ENCODE peak calls at places on chromosomes 2 and 18, in five cellular contexts. One of them, this sample, is unnamed.

GRCh38 chr2:241224068-241224850 is 35.8 kb downstream of the ANO7 start:
- DNase-seq in left lung: peak
- DNase-seq in upper lobe of right lung: no peak
- DNase-seq in neural progenitor cell: peak
- DNase-seq in tibial artery: no peak
- DNase-seq in this sample: peak

GRCh38 chr2:8584174-8585066 is 97.4 kb upstream of the ID2 start:
- DNase-seq in tibial artery: no peak
- DNase-seq in neural progenitor cell: no peak
- DNase-seq in left lung: peak
- DNase-seq in upper lobe of right lung: peak
- DNase-seq in this sample: peak

GRCh38 chr2:221494556-221494955 is 77.5 kb downstream of the EPHA4 start:
- DNase-seq in neural progenitor cell: no peak
- DNase-seq in upper lobe of right lung: no peak
- DNase-seq in left lung: no peak
- DNase-seq in tibial artery: no peak
- DNase-seq in this sample: no peak

GRCh38 chr2:146481629-146482028 is 1363.2 kb upstream of the ACVR2A start:
- DNase-seq in upper lobe of right lung: no peak
- DNase-seq in neural progenitor cell: no peak
- DNase-seq in left lung: no peak
- DNase-seq in tibial artery: no peak
- DNase-seq in this sample: no peak

GRCh38 chr18:23281626-23282436 is 146.5 kb downstream of the CABLES1 start:
- DNase-seq in left lung: no peak
- DNase-seq in upper lobe of right lung: no peak
- DNase-seq in neural progenitor cell: no peak
- DNase-seq in tibial artery: no peak
- DNase-seq in this sample: no peak

GRCh38 chr2:20515293-20516220 is 68.7 kb downstream of the RHOB start:
- DNase-seq in tibial artery: no peak
- DNase-seq in neural progenitor cell: no peak
- DNase-seq in upper lobe of right lung: no peak
- DNase-seq in left lung: no peak
- DNase-seq in this sample: no peak

GRCh38 chr2:78845786-78846185 is 179.7 kb upstream of the REG3G start:
- DNase-seq in neural progenitor cell: no peak
- DNase-seq in tibial artery: no peak
- DNase-seq in left lung: no peak
- DNase-seq in upper lobe of right lung: no peak
- DNase-seq in this sample: no peak

GRCh38 chr2:26609839-26610277 is 31.3 kb downstream of the CIB4 start:
- DNase-seq in neural progenitor cell: no peak
- DNase-seq in left lung: no peak
- DNase-seq in upper lobe of right lung: peak
- DNase-seq in tibial artery: no peak
- DNase-seq in this sample: no peak

GRCh38 chr2:238784671-238785527 is 63.0 kb upstream of the TWIST2 start:
- DNase-seq in upper lobe of right lung: peak
- DNase-seq in left lung: no peak
- DNase-seq in tibial artery: peak
- DNase-seq in neural progenitor cell: peak
- DNase-seq in this sample: peak

GRCh38 chr2:240568678-240569522 is 616 bp downstream of the RNPEPL1 start:
- DNase-seq in tibial artery: peak
- DNase-seq in neural progenitor cell: peak
- DNase-seq in upper lobe of right lung: peak
- DNase-seq in left lung: peak
- DNase-seq in this sample: peak

GRCh38 chr2:65265090-65266045 is 37.7 kb downstream of the ACTR2 start:
- DNase-seq in neural progenitor cell: peak
- DNase-seq in tibial artery: no peak
- DNase-seq in upper lobe of right lung: no peak
- DNase-seq in left lung: no peak
- DNase-seq in this sample: no peak

GRCh38 chr18:6355789-6356589 is 58.7 kb downstream of the L3MBTL4 start:
- DNase-seq in upper lobe of right lung: no peak
- DNase-seq in left lung: no peak
- DNase-seq in tibial artery: no peak
- DNase-seq in neural progenitor cell: no peak
- DNase-seq in this sample: no peak

GRCh38 chr2:237686659-237687136 is 59.3 kb downstream of the LRRFIP1 start:
- DNase-seq in tibial artery: no peak
- DNase-seq in upper lobe of right lung: peak
- DNase-seq in neural progenitor cell: no peak
- DNase-seq in left lung: no peak
- DNase-seq in this sample: peak

GRCh38 chr2:39593439-39594393 is 72.0 kb upstream of the TMEM178A start:
- DNase-seq in upper lobe of right lung: no peak
- DNase-seq in neural progenitor cell: peak
- DNase-seq in tibial artery: no peak
- DNase-seq in left lung: no peak
- DNase-seq in this sample: no peak

GRCh38 chr2:162317910-162318279 is 589 bp downstream of the IFIH1 start:
- DNase-seq in tibial artery: no peak
- DNase-seq in neural progenitor cell: no peak
- DNase-seq in left lung: peak
- DNase-seq in upper lobe of right lung: peak
- DNase-seq in this sample: peak

GRCh38 chr18:47595816-47596501 is 334.5 kb downstream of the SMAD2 start:
- DNase-seq in upper lobe of right lung: no peak
- DNase-seq in left lung: no peak
- DNase-seq in tibial artery: no peak
- DNase-seq in neural progenitor cell: peak
- DNase-seq in this sample: no peak

GRCh38 chr2:11073791-11074190 is 81.5 kb upstream of the SLC66A3 start:
- DNase-seq in neural progenitor cell: no peak
- DNase-seq in upper lobe of right lung: no peak
- DNase-seq in tibial artery: no peak
- DNase-seq in left lung: no peak
- DNase-seq in this sample: no peak

GRCh38 chr2:105734762-105735538 is 9.8 kb upstream of the NCK2 start:
- DNase-seq in neural progenitor cell: no peak
- DNase-seq in tibial artery: no peak
- DNase-seq in left lung: no peak
- DNase-seq in upper lobe of right lung: no peak
- DNase-seq in this sample: no peak

GRCh38 chr2:169363570-169364150 is 1.3 kb upstream of the LRP2 start:
- DNase-seq in upper lobe of right lung: peak
- DNase-seq in left lung: peak
- DNase-seq in tibial artery: no peak
- DNase-seq in neural progenitor cell: peak
- DNase-seq in this sample: peak

GRCh38 chr2:102033750-102034682 is 42.3 kb downstream of the IL1R2 start:
- DNase-seq in upper lobe of right lung: no peak
- DNase-seq in left lung: no peak
- DNase-seq in tibial artery: no peak
- DNase-seq in neural progenitor cell: no peak
- DNase-seq in this sample: no peak

GRCh38 chr2:168719446-168719845 is 83.0 kb upstream of the NOSTRIN start:
- DNase-seq in neural progenitor cell: no peak
- DNase-seq in tibial artery: no peak
- DNase-seq in left lung: no peak
- DNase-seq in upper lobe of right lung: no peak
- DNase-seq in this sample: no peak

GRCh38 chr2:134558208-134558890 is 160.5 kb downstream of the TMEM163 start:
- DNase-seq in upper lobe of right lung: no peak
- DNase-seq in neural progenitor cell: no peak
- DNase-seq in tibial artery: no peak
- DNase-seq in left lung: no peak
- DNase-seq in this sample: no peak

GRCh38 chr2:239266779-239267410 is 133.9 kb downstream of the HDAC4 start:
- DNase-seq in tibial artery: no peak
- DNase-seq in upper lobe of right lung: no peak
- DNase-seq in neural progenitor cell: no peak
- DNase-seq in left lung: no peak
- DNase-seq in this sample: no peak

GRCh38 chr2:240225660-240226475 is 85.4 kb upstream of the OTOS start:
- DNase-seq in neural progenitor cell: no peak
- DNase-seq in upper lobe of right lung: no peak
- DNase-seq in left lung: no peak
- DNase-seq in tibial artery: no peak
- DNase-seq in this sample: no peak

DNA sequence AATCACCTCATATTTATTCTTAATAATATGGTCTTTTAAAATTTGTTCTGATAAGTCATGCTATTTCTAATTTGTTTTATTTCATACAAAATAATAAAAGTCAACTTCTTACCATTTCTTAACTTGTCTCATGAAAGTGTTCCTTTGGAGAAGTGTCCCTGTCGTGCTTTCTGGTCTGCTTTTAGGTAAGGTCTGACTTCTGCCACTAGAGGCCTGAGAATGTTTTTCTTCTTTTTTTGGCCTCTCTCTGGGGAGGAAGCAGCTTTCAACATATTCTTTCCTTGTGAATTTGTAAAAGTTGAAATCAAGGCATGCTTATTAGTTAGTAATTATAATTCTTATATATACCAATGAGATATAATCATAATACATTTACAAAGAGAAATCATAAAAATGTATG is 39.4 kb downstream of the MAP2 start:
- DNase-seq in upper lobe of right lung: no peak
- DNase-seq in neural progenitor cell: no peak
- DNase-seq in left lung: no peak
- DNase-seq in tibial artery: no peak
- DNase-seq in this sample: no peak
- TF ChIP-seq CTCF in upper lobe of right lung: peak
- TF ChIP-seq CTCF in neural progenitor cell: peak
- TF ChIP-seq CTCF in left lung: no peak
- TF ChIP-seq CTCF in tibial artery: peak
- TF ChIP-seq CTCF in this sample: peak

DNA sequence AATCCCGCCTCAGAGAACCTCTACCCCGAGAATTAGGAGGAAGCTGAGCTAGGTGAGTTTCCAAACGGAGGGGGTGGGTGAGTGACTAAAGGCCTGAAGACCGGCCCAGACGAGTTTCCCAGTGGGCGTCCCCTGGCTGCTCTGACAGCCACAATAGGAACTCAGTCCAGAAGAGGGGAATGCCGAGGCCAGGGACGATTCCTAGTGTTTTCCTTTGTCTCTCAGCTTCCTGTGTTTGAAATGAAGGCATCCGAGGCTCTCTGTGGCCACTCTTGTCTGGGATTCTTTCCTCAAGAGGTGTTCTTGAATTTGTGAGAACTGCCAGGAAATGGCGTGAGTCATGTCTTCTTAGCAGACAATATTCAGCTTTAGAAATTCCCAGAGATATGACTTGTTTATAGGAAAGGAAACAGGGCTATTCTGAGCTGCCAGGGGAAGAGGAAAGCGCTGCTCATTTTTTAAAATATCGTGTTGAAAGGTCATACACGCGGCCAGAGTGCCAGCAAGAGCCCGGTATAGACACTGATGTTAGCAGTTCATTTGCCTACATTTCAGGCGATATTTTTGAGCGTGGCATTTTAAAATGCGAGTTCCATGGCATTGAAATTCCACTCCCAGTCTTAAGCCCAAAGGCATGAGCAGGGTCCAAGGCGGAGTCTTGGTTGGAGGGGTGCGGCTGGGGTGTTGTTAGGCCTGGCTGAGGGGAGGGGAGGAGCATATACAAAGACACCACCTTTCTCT is 169.1 kb upstream of the KLF7 start:
- DNase-seq in upper lobe of right lung: peak
- DNase-seq in neural progenitor cell: peak
- DNase-seq in tibial artery: peak
- DNase-seq in left lung: peak
- DNase-seq in this sample: peak
- H3K4me3 ChIP-seq in upper lobe of right lung: peak
- H3K4me3 ChIP-seq in neural progenitor cell: peak
- H3K4me3 ChIP-seq in tibial artery: peak
- H3K4me3 ChIP-seq in left lung: no peak
- H3K4me3 ChIP-seq in this sample: peak

DNA sequence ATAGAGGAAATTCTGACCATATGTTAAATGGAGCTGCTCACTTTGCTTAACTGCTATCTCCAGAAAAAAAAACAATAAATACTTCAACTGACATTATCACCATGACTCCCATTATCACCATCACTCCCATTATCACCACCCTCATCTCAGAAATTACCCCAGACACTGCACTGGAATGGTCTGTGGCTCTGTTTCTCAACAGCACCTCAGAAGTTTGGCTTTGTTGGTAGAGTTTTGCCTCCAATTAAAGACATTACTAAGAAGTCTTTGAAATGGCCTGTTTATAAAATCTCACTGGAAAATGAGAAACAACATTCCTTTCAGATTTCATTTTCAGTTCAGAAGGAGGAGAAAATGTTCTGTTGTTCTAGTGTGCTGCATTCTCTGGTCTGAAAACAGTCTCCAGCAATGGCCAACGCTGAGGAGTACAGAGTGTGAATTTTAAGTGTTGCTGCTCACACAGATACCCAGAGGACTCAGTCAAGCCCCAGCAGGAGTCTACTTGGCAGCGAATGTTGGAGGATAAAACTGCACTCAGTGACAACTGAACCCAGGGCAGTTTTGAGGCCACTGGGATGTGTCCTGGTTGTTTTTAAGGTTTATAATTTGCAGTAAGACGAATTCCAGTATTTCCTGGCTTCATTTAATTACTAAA is 364.5 kb upstream of the CDH2 start:
- DNase-seq in left lung: no peak
- DNase-seq in neural progenitor cell: no peak
- DNase-seq in upper lobe of right lung: no peak
- DNase-seq in tibial artery: no peak
- DNase-seq in this sample: no peak
- H3K27ac ChIP-seq in left lung: no peak
- H3K27ac ChIP-seq in neural progenitor cell: no peak
- H3K27ac ChIP-seq in upper lobe of right lung: no peak
- H3K27ac ChIP-seq in tibial artery: no peak
- H3K27ac ChIP-seq in this sample: no peak

GRCh38 chr2:234991793-234992192 is 40.0 kb downstream of the SH3BP4 start:
- DNase-seq in tibial artery: no peak
- DNase-seq in left lung: no peak
- DNase-seq in upper lobe of right lung: no peak
- DNase-seq in neural progenitor cell: no peak
- DNase-seq in this sample: no peak
- TF ChIP-seq CTCF in tibial artery: no peak
- TF ChIP-seq CTCF in left lung: no peak
- TF ChIP-seq CTCF in upper lobe of right lung: no peak
- TF ChIP-seq CTCF in neural progenitor cell: no peak
- TF ChIP-seq CTCF in this sample: no peak

GRCh38 chr2:127226520-127227263 is 6.6 kb upstream of the CYP27C1 start:
- DNase-seq in tibial artery: no peak
- DNase-seq in left lung: peak
- DNase-seq in upper lobe of right lung: peak
- DNase-seq in neural progenitor cell: no peak
- DNase-seq in this sample: peak
- H3K4me3 ChIP-seq in tibial artery: peak
- H3K4me3 ChIP-seq in left lung: no peak
- H3K4me3 ChIP-seq in upper lobe of right lung: no peak
- H3K4me3 ChIP-seq in neural progenitor cell: no peak
- H3K4me3 ChIP-seq in this sample: no peak

GRCh38 chr2:138504546-138505239 is 3.1 kb downstream of the SPOPL start:
- DNase-seq in upper lobe of right lung: no peak
- DNase-seq in left lung: no peak
- DNase-seq in tibial artery: no peak
- DNase-seq in neural progenitor cell: no peak
- DNase-seq in this sample: no peak
- H3K27ac ChIP-seq in upper lobe of right lung: no peak
- H3K27ac ChIP-seq in left lung: no peak
- H3K27ac ChIP-seq in tibial artery: peak
- H3K27ac ChIP-seq in neural progenitor cell: no peak
- H3K27ac ChIP-seq in this sample: peak

This sample was measured in lower lobe of right lung.